ENCODE peak calls at places on chromosomes 1 and 21, in five cellular contexts. Y is progenitor cell of endocrine pancreas, B is IMR-90, T is lower lobe of right lung, J is uterus. S is an unnamed sample.

GRCh38 chr1:156111355-156111962 is 3.1 kb upstream of the LMNA start:
- DNase-seq in J (no peak), Y (no peak), T (no peak), B (no peak), S (no peak)

GRCh38 chr1:193270996-193271395 is 84.6 kb upstream of the B3GALT2 start:
- DNase-seq in B (peak), T (no peak), Y (no peak), J (no peak), S (no peak)

GRCh38 chr1:56403321-56403720 is 176.0 kb downstream of the PLPP3 start:
- DNase-seq in Y (no peak), B (peak), J (no peak), T (no peak), S (no peak)

GRCh38 chr1:147626739-147627138 is 43.6 kb downstream of the ACP6 start:
- DNase-seq in J (no peak), Y (no peak), B (no peak), T (no peak), S (no peak)

GRCh38 chr1:59730302-59730701 is 84.4 kb upstream of the HOOK1 start:
- DNase-seq in T (no peak), B (peak), Y (no peak), J (no peak), S (no peak)

GRCh38 chr1:19734472-19734999 is 65.2 kb downstream of the TMCO4 start:
- DNase-seq in B (peak), J (no peak), T (no peak), Y (no peak), S (no peak)

GRCh38 chr1:36372617-36373016 is 13.1 kb downstream of the STK40 start:
- DNase-seq in Y (no peak), T (no peak), B (no peak), J (no peak), S (no peak)

GRCh38 chr1:3056641-3057040 is 12.4 kb upstream of the PRDM16 start:
- DNase-seq in J (no peak), B (no peak), T (no peak), Y (no peak), S (no peak)

GRCh38 chr1:55257958-55258357 is 42.8 kb upstream of the USP24 start:
- DNase-seq in T (no peak), J (no peak), B (peak), Y (no peak), S (no peak)

GRCh38 chr1:156900019-156900718 is 6.7 kb downstream of the PEAR1 start:
- DNase-seq in Y (no peak), J (no peak), B (peak), T (peak), S (no peak)

GRCh38 chr1:203663820-203664219 is 37.2 kb downstream of the ATP2B4 start:
- DNase-seq in J (no peak), B (peak), Y (no peak), T (no peak), S (no peak)
- TF ChIP-seq CTCF in J (no peak), B (no peak), Y (no peak), T (no peak), S (no peak)

GRCh38 chr1:8870605-8871538 is 7.6 kb downstream of the ENO1 start:
- DNase-seq in Y (no peak), T (no peak), B (no peak), J (no peak), S (no peak)

GRCh38 chr1:8871965-8872399 is 6.5 kb downstream of the ENO1 start:
- DNase-seq in T (no peak), J (no peak), B (peak), Y (no peak), S (no peak)

GRCh38 chr1:8873001-8873400 is 5.5 kb downstream of the ENO1 start:
- DNase-seq in J (no peak), T (no peak), B (no peak), Y (no peak), S (no peak)

GRCh38 chr1:8870118-8870517 is 8.4 kb downstream of the ENO1 start:
- DNase-seq in J (no peak), T (no peak), Y (no peak), B (no peak), S (no peak)

GRCh38 chr1:8871539-8871935 is 6.9 kb downstream of the ENO1 start:
- DNase-seq in B (no peak), Y (no peak), T (no peak), J (no peak), S (no peak)
- TF ChIP-seq CTCF in B (peak), Y (peak), T (peak), J (no peak), S (no peak)

GRCh38 chr21:36320421-36321324 is 676 bp downstream of the MORC3 start:
- DNase-seq in J (peak), T (peak), B (peak), Y (peak), S (peak)
- TF ChIP-seq CTCF in J (no peak), T (no peak), B (no peak), Y (no peak), S (no peak)

DNA sequence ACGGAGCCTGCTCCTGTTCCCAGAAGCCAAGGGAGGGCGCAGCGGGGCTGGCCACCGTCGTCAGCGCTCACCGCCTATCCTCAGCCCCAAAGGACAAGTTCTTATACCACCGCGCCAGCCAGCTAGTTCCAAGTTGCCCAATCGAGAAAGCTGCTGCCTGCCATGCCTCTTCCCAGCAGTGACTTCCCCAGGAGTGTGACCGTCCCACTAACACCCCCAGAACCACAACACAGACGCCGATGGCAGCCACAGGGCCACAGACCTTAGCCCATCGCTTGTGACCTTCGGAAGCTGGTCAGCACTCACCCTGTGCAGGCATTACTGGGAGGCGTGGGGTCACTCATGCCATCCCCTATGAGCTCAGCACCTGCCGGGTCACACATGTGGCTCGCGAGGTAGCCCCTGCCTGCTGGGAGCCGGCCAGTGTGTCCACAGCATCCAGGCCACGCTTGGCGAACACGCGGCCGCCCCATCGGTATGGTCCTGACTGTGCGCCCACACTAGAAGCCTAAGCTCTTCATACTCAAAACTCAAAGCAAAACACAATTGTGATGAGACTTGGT is 20.1 kb downstream of the NADK start:
- DNase-seq in B (no peak), J (no peak), Y (no peak), T (peak), S (no peak)
- TF ChIP-seq CTCF in B (no peak), J (no peak), Y (no peak), T (no peak), S (no peak)

GRCh38 chr1:90000934-90001676 is 6.2 kb downstream of the ZNF326 start:
- DNase-seq in Y (no peak), B (no peak), T (no peak), J (no peak), S (no peak)
- TF ChIP-seq CTCF in Y (no peak), B (no peak), T (no peak), J (no peak), S (no peak)

S was measured in omental fat pad.